ENCODE peak calls at places on chromosomes 6 and 20, in six cellular contexts. P is NCI-H1092, Z is NCI-H524, E is gastrocnemius medialis, V is amniotic epithelial cell, T is skeletal muscle cell. B is an unnamed sample.

GRCh38 chr6:128743974-128744765 is 138.8 kb upstream of the LAMA2 start:
- DNase-seq in P (no peak), Z (no peak), E (no peak), V (no peak), T (no peak), B (no peak)

GRCh38 chr6:44029489-44030185 is 97.6 kb downstream of the MRPL14 start:
- DNase-seq in P (no peak), Z (no peak), E (no peak), V (no peak), T (no peak), B (no peak)

GRCh38 chr6:72580281-72580940 is 41.5 kb upstream of the KCNQ5 start:
- DNase-seq in P (peak; percentile 10), Z (peak; percentile 76), E (no peak), V (peak; percentile 90), T (peak; percentile 66), B (peak; percentile 77)

GRCh38 chr6:17816921-17817611 is 110.3 kb upstream of the NUP153 start:
- DNase-seq in P (no peak), Z (peak; percentile 10), E (no peak), V (peak; percentile 45), T (no peak), B (peak; percentile 36)

GRCh38 chr6:107488875-107489635 is 862 bp upstream of the SOBP start:
- DNase-seq in P (peak; percentile 5), Z (peak; percentile 65), E (no peak), V (no peak), T (no peak), B (peak; percentile 19)

GRCh38 chr6:111237757-111238260 is 150.5 kb downstream of the SLC16A10 start:
- DNase-seq in P (no peak), Z (no peak), E (no peak), V (peak; percentile 32), T (no peak), B (no peak)

GRCh38 chr6:146770965-146771735 is 172.4 kb downstream of the ADGB start:
- DNase-seq in P (no peak), Z (no peak), E (peak; percentile 31), V (no peak), T (no peak), B (no peak)

GRCh38 chr6:156169361-156169760 is 607.8 kb upstream of the ARID1B start:
- DNase-seq in P (no peak), Z (no peak), E (no peak), V (no peak), T (no peak), B (no peak)

GRCh38 chr20:52438326-52438963 is 246.9 kb upstream of the ZFP64 start:
- DNase-seq in P (no peak), Z (no peak), E (no peak), V (no peak), T (no peak), B (no peak)

GRCh38 chr6:55528624-55529023 is 50.4 kb downstream of the HMGCLL1 start:
- DNase-seq in P (no peak), Z (peak; percentile 7), E (no peak), V (peak; percentile 61), T (peak; percentile 7), B (peak; percentile 42)

GRCh38 chr6:125123468-125124249 is 29.9 kb upstream of the TPD52L1 start:
- DNase-seq in P (no peak), Z (no peak), E (no peak), V (no peak), T (no peak), B (no peak)

GRCh38 chr6:43262000-43262779 is 18.9 kb downstream of the TTBK1 start:
- DNase-seq in P (no peak), Z (no peak), E (no peak), V (no peak), T (no peak), B (no peak)

GRCh38 chr6:111377558-111378120 is 105.4 kb downstream of the REV3L start:
- DNase-seq in P (no peak), Z (no peak), E (no peak), V (peak; percentile 42), T (no peak), B (peak; percentile 10)

GRCh38 chr6:99745651-99746050 is 139.0 kb downstream of the PRDM13 start:
- DNase-seq in P (no peak), Z (no peak), E (no peak), V (peak; percentile 18), T (no peak), B (no peak)

GRCh38 chr6:117346142-117346930 is 79.4 kb downstream of the ROS1 start:
- DNase-seq in P (no peak), Z (peak; percentile 50), E (no peak), V (peak; percentile 27), T (no peak), B (peak; percentile 28)

GRCh38 chr6:62980093-62980492 is 231.2 kb upstream of the FKBP1C start:
- DNase-seq in P (no peak), Z (no peak), E (no peak), V (no peak), T (no peak), B (no peak)

GRCh38 chr20:46575394-46575793 is 24.9 kb upstream of the OCSTAMP start:
- DNase-seq in P (no peak), Z (no peak), E (no peak), V (no peak), T (no peak), B (no peak)

GRCh38 chr6:138656278-138656803 is 117.2 kb upstream of the CCDC28A start:
- DNase-seq in P (peak; percentile 7), Z (no peak), E (no peak), V (no peak), T (no peak), B (no peak)

GRCh38 chr6:62393608-62394007 is 107.6 kb upstream of the KHDRBS2 start:
- DNase-seq in P (no peak), Z (no peak), E (no peak), V (no peak), T (no peak), B (no peak)

GRCh38 chr20:22402550-22402949 is 181.8 kb downstream of the FOXA2 start:
- DNase-seq in P (peak; percentile 21), Z (no peak), E (no peak), V (no peak), T (no peak), B (no peak)

GRCh38 chr6:46734867-46735719 is at the start of gene PLA2G7:
- DNase-seq in P (no peak), Z (peak; percentile 27), E (no peak), V (no peak), T (no peak), B (no peak)

GRCh38 chr6:116189472-116189871 is 63.5 kb upstream of the COL10A1 start:
- DNase-seq in P (no peak), Z (no peak), E (no peak), V (no peak), T (no peak), B (no peak)

GRCh38 chr20:47300071-47300470 is 56.4 kb downstream of the ZMYND8 start:
- DNase-seq in P (no peak), Z (no peak), E (no peak), V (peak; percentile 84), T (peak; percentile 60), B (peak; percentile 41)

GRCh38 chr6:4543596-4543995 is 232.6 kb upstream of the CDYL start:
- DNase-seq in P (no peak), Z (no peak), E (no peak), V (peak; percentile 41), T (no peak), B (no peak)

GRCh38 chr6:168264593-168265335 is 54.8 kb downstream of the DACT2 start:
- DNase-seq in P (no peak), Z (no peak), E (no peak), V (no peak), T (no peak), B (no peak)

GRCh38 chr6:47772359-47772758 is 9.5 kb upstream of the OPN5 start:
- DNase-seq in P (no peak), Z (no peak), E (no peak), V (no peak), T (no peak), B (no peak)

GRCh38 chr6:98384766-98385165 is 449.6 kb upstream of the POU3F2 start:
- DNase-seq in P (no peak), Z (no peak), E (no peak), V (no peak), T (no peak), B (no peak)

GRCh38 chr6:126094411-126094810 is 108.1 kb downstream of the TRMT11 start:
- DNase-seq in P (no peak), Z (no peak), E (no peak), V (no peak), T (no peak), B (no peak)

GRCh38 chr6:44478158-44478557 is 90.7 kb downstream of the CDC5L start:
- DNase-seq in P (no peak), Z (no peak), E (peak; percentile 34), V (no peak), T (no peak), B (no peak)

B was measured in fibroblast of villous mesenchyme.